ENCODE peak calls at places on chromosome 1, in eight cellular contexts. One of them, this sample, is unnamed.

GRCh38 chr1:151596166-151596933 is 15.5 kb upstream of the SNX27 start:
- DNase-seq in body of pancreas: peak
- DNase-seq in esophagus muscularis mucosa: no peak
- DNase-seq in esophagus squamous epithelium: no peak
- DNase-seq in Caco-2: peak
- DNase-seq in AG10803: no peak
- DNase-seq in adrenal gland: no peak
- DNase-seq in lower lobe of right lung: no peak
- DNase-seq in this sample: no peak

GRCh38 chr1:183580281-183580682 is 10.0 kb downstream of the NCF2 start:
- DNase-seq in adrenal gland: peak
- DNase-seq in lower lobe of right lung: no peak
- DNase-seq in esophagus squamous epithelium: no peak
- DNase-seq in esophagus muscularis mucosa: no peak
- DNase-seq in AG10803: peak
- DNase-seq in body of pancreas: no peak
- DNase-seq in Caco-2: peak
- DNase-seq in this sample: no peak

GRCh38 chr1:201764166-201764565 is 64.8 kb upstream of the IPO9 start:
- DNase-seq in Caco-2: no peak
- DNase-seq in adrenal gland: no peak
- DNase-seq in body of pancreas: no peak
- DNase-seq in AG10803: no peak
- DNase-seq in esophagus squamous epithelium: no peak
- DNase-seq in esophagus muscularis mucosa: no peak
- DNase-seq in lower lobe of right lung: no peak
- DNase-seq in this sample: no peak

GRCh38 chr1:185353124-185353523 is 36.1 kb upstream of the IVNS1ABP start:
- DNase-seq in body of pancreas: no peak
- DNase-seq in esophagus squamous epithelium: no peak
- DNase-seq in lower lobe of right lung: no peak
- DNase-seq in AG10803: no peak
- DNase-seq in Caco-2: no peak
- DNase-seq in adrenal gland: no peak
- DNase-seq in esophagus muscularis mucosa: no peak
- DNase-seq in this sample: no peak

GRCh38 chr1:210438928-210439841 is 110.5 kb downstream of the HHAT start:
- DNase-seq in adrenal gland: no peak
- DNase-seq in esophagus squamous epithelium: no peak
- DNase-seq in esophagus muscularis mucosa: no peak
- DNase-seq in AG10803: peak
- DNase-seq in body of pancreas: no peak
- DNase-seq in Caco-2: no peak
- DNase-seq in lower lobe of right lung: no peak
- DNase-seq in this sample: no peak

GRCh38 chr1:111600886-111601386 is 18.7 kb upstream of the RAP1A start:
- DNase-seq in AG10803: no peak
- DNase-seq in lower lobe of right lung: no peak
- DNase-seq in esophagus squamous epithelium: no peak
- DNase-seq in Caco-2: no peak
- DNase-seq in body of pancreas: no peak
- DNase-seq in adrenal gland: no peak
- DNase-seq in esophagus muscularis mucosa: peak
- DNase-seq in this sample: no peak

GRCh38 chr1:41726899-41727748 is 191.6 kb downstream of the HIVEP3 start:
- DNase-seq in body of pancreas: no peak
- DNase-seq in esophagus muscularis mucosa: no peak
- DNase-seq in Caco-2: no peak
- DNase-seq in lower lobe of right lung: peak
- DNase-seq in esophagus squamous epithelium: no peak
- DNase-seq in adrenal gland: peak
- DNase-seq in AG10803: no peak
- DNase-seq in this sample: peak

GRCh38 chr1:223105568-223105967 is 37.5 kb downstream of the TLR5 start:
- DNase-seq in AG10803: no peak
- DNase-seq in esophagus squamous epithelium: no peak
- DNase-seq in body of pancreas: no peak
- DNase-seq in adrenal gland: no peak
- DNase-seq in Caco-2: no peak
- DNase-seq in lower lobe of right lung: no peak
- DNase-seq in esophagus muscularis mucosa: no peak
- DNase-seq in this sample: no peak

GRCh38 chr1:160007577-160008200 is 24.1 kb downstream of the PIGM start:
- DNase-seq in Caco-2: no peak
- DNase-seq in adrenal gland: no peak
- DNase-seq in AG10803: no peak
- DNase-seq in esophagus squamous epithelium: no peak
- DNase-seq in lower lobe of right lung: no peak
- DNase-seq in esophagus muscularis mucosa: no peak
- DNase-seq in body of pancreas: no peak
- DNase-seq in this sample: no peak

GRCh38 chr1:21034725-21035628 is 141.7 kb downstream of the EIF4G3 start:
- DNase-seq in body of pancreas: no peak
- DNase-seq in AG10803: no peak
- DNase-seq in adrenal gland: no peak
- DNase-seq in esophagus squamous epithelium: no peak
- DNase-seq in lower lobe of right lung: peak
- DNase-seq in esophagus muscularis mucosa: no peak
- DNase-seq in Caco-2: no peak
- DNase-seq in this sample: no peak

GRCh38 chr1:233480198-233480597 is 133.7 kb upstream of the KCNK1 start:
- DNase-seq in Caco-2: no peak
- DNase-seq in esophagus squamous epithelium: no peak
- DNase-seq in lower lobe of right lung: no peak
- DNase-seq in adrenal gland: no peak
- DNase-seq in esophagus muscularis mucosa: peak
- DNase-seq in body of pancreas: no peak
- DNase-seq in AG10803: no peak
- DNase-seq in this sample: no peak

GRCh38 chr1:10128081-10128765 is 82.1 kb upstream of the KIF1B start:
- DNase-seq in AG10803: no peak
- DNase-seq in esophagus muscularis mucosa: no peak
- DNase-seq in lower lobe of right lung: no peak
- DNase-seq in esophagus squamous epithelium: no peak
- DNase-seq in adrenal gland: no peak
- DNase-seq in Caco-2: no peak
- DNase-seq in body of pancreas: no peak
- DNase-seq in this sample: no peak

GRCh38 chr1:234478481-234479309 is at the start of gene TARBP1:
- DNase-seq in adrenal gland: peak
- DNase-seq in AG10803: peak
- DNase-seq in esophagus squamous epithelium: no peak
- DNase-seq in body of pancreas: peak
- DNase-seq in Caco-2: peak
- DNase-seq in lower lobe of right lung: peak
- DNase-seq in esophagus muscularis mucosa: no peak
- DNase-seq in this sample: peak

GRCh38 chr1:224497714-224498573 is 63.3 kb upstream of the WDR26 start:
- DNase-seq in body of pancreas: no peak
- DNase-seq in adrenal gland: peak
- DNase-seq in Caco-2: no peak
- DNase-seq in lower lobe of right lung: no peak
- DNase-seq in esophagus muscularis mucosa: no peak
- DNase-seq in AG10803: peak
- DNase-seq in esophagus squamous epithelium: no peak
- DNase-seq in this sample: no peak

GRCh38 chr1:232628335-232629214 is 1.4 kb downstream of the SIPA1L2 start:
- DNase-seq in Caco-2: no peak
- DNase-seq in lower lobe of right lung: no peak
- DNase-seq in AG10803: peak
- DNase-seq in esophagus squamous epithelium: no peak
- DNase-seq in esophagus muscularis mucosa: no peak
- DNase-seq in body of pancreas: no peak
- DNase-seq in adrenal gland: no peak
- DNase-seq in this sample: no peak

GRCh38 chr1:183218981-183219621 is 33.0 kb downstream of the LAMC2 start:
- DNase-seq in esophagus muscularis mucosa: no peak
- DNase-seq in body of pancreas: no peak
- DNase-seq in AG10803: no peak
- DNase-seq in Caco-2: no peak
- DNase-seq in esophagus squamous epithelium: no peak
- DNase-seq in adrenal gland: no peak
- DNase-seq in lower lobe of right lung: no peak
- DNase-seq in this sample: no peak

GRCh38 chr1:52602328-52603300 is at the start of gene GPX7:
- DNase-seq in esophagus muscularis mucosa: no peak
- DNase-seq in lower lobe of right lung: peak
- DNase-seq in body of pancreas: peak
- DNase-seq in Caco-2: peak
- DNase-seq in AG10803: peak
- DNase-seq in adrenal gland: peak
- DNase-seq in esophagus squamous epithelium: no peak
- DNase-seq in this sample: peak
- H3K4me3 ChIP-seq in esophagus muscularis mucosa: peak
- H3K4me3 ChIP-seq in lower lobe of right lung: peak
- H3K4me3 ChIP-seq in body of pancreas: peak
- H3K4me3 ChIP-seq in Caco-2: peak
- H3K4me3 ChIP-seq in AG10803: peak
- H3K4me3 ChIP-seq in adrenal gland: no peak
- H3K4me3 ChIP-seq in esophagus squamous epithelium: peak
- H3K4me3 ChIP-seq in this sample: peak

DNA sequence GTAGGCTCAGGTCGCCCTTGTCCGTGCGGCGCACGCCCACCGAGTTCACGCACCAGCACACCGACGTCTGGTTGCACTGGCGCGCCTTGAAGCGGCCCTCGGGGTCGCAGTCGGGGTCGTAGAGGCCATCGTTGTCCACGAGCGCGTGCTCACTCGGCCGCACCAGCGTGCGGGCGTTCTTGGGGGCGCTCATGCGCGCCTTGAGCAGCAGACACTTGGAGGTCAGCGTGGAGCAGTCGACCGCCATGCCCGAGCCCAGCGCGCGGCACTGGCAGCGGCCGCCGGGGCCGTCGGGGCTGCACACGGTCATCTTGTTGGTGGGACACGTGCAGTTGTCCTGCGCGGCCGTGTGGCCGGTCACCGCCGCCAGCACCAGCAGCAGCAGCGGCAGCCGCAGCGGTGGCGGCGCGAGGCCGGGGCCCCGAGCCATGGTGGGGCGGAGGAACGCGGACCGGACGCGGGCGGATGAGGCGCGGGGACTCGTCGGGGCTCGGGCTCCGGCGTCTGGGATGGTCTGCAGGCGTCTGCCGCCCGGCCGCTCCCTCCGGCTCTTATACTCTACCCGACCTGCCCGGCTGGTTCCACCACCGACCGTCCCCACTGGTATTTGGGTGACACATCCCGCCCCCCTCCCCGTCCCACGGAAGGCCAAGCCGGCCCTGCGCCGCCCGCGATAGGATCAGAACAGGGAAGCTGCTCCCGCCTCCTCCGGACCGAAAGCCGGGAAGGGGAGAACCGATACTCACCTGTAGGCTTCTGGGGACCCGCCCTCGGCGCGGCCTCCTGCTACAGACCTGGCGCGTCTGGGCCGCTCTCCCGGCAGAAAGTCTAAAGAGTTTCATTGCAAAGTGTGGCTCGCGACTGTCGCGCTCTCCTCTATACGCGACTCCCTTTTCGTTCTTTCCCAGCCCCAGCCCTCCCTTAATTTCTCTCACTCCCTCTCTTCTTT is at the start of gene TACSTD2:
- DNase-seq in Caco-2: peak
- DNase-seq in AG10803: no peak
- DNase-seq in esophagus muscularis mucosa: no peak
- DNase-seq in esophagus squamous epithelium: no peak
- DNase-seq in lower lobe of right lung: peak
- DNase-seq in body of pancreas: peak
- DNase-seq in adrenal gland: peak
- DNase-seq in this sample: peak
- TF ChIP-seq CTCF in Caco-2: no peak
- TF ChIP-seq CTCF in AG10803: no peak
- TF ChIP-seq CTCF in esophagus muscularis mucosa: no peak
- TF ChIP-seq CTCF in esophagus squamous epithelium: no peak
- TF ChIP-seq CTCF in lower lobe of right lung: no peak
- TF ChIP-seq CTCF in body of pancreas: peak
- TF ChIP-seq CTCF in adrenal gland: no peak
- TF ChIP-seq CTCF in this sample: no peak

GRCh38 chr1:225860860-225861441 is 21.2 kb downstream of the TMEM63A start:
- DNase-seq in lower lobe of right lung: no peak
- DNase-seq in esophagus muscularis mucosa: no peak
- DNase-seq in body of pancreas: no peak
- DNase-seq in AG10803: no peak
- DNase-seq in adrenal gland: no peak
- DNase-seq in Caco-2: no peak
- DNase-seq in esophagus squamous epithelium: no peak
- DNase-seq in this sample: no peak
- H3K4me3 ChIP-seq in lower lobe of right lung: no peak
- H3K4me3 ChIP-seq in esophagus muscularis mucosa: no peak
- H3K4me3 ChIP-seq in body of pancreas: no peak
- H3K4me3 ChIP-seq in AG10803: no peak
- H3K4me3 ChIP-seq in adrenal gland: no peak
- H3K4me3 ChIP-seq in Caco-2: no peak
- H3K4me3 ChIP-seq in esophagus squamous epithelium: no peak
- H3K4me3 ChIP-seq in this sample: no peak

GRCh38 chr1:228463559-228464455 is 23.4 kb upstream of the RNF187 start:
- DNase-seq in esophagus squamous epithelium: no peak
- DNase-seq in esophagus muscularis mucosa: no peak
- DNase-seq in AG10803: no peak
- DNase-seq in body of pancreas: no peak
- DNase-seq in Caco-2: no peak
- DNase-seq in lower lobe of right lung: no peak
- DNase-seq in adrenal gland: no peak
- DNase-seq in this sample: peak

GRCh38 chr1:228462560-228462959 is 24.6 kb upstream of the RNF187 start:
- DNase-seq in AG10803: no peak
- DNase-seq in body of pancreas: no peak
- DNase-seq in lower lobe of right lung: no peak
- DNase-seq in esophagus squamous epithelium: no peak
- DNase-seq in Caco-2: no peak
- DNase-seq in esophagus muscularis mucosa: no peak
- DNase-seq in adrenal gland: no peak
- DNase-seq in this sample: no peak

GRCh38 chr1:228465134-228465533 is 22.0 kb upstream of the RNF187 start:
- DNase-seq in esophagus squamous epithelium: no peak
- DNase-seq in Caco-2: no peak
- DNase-seq in esophagus muscularis mucosa: no peak
- DNase-seq in adrenal gland: no peak
- DNase-seq in body of pancreas: no peak
- DNase-seq in AG10803: no peak
- DNase-seq in lower lobe of right lung: no peak
- DNase-seq in this sample: no peak

GRCh38 chr1:228464487-228464983 is 22.6 kb upstream of the RNF187 start:
- DNase-seq in Caco-2: no peak
- DNase-seq in body of pancreas: peak
- DNase-seq in lower lobe of right lung: peak
- DNase-seq in adrenal gland: peak
- DNase-seq in esophagus muscularis mucosa: peak
- DNase-seq in esophagus squamous epithelium: peak
- DNase-seq in AG10803: peak
- DNase-seq in this sample: peak

DNA sequence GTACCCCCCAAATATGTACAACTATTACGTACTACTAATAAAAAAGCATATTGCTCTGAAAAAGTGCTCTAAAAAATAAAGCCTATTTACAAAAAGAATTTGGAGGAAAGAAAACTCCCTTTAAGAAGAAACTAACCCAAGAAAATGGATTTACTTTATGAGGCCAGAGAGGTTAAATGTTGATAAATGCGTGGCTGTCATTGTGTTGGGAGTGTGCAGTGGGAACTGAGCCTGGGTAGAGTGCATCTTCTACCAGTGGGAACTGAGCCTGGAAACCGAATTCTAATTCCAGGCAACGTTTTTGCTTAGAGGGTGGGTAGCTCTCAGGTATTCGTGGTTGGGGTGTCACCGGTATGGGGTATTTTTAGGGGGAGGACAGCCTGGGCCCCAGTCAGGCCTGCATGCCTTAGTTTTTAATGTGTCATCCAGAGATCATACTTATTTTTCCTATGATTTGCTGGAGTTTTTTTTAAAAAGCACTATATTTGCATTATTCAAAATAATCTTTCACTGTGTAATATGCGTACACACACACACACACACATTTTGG is 24.1 kb upstream of the RNF187 start:
- DNase-seq in esophagus muscularis mucosa: no peak
- DNase-seq in esophagus squamous epithelium: no peak
- DNase-seq in lower lobe of right lung: no peak
- DNase-seq in body of pancreas: no peak
- DNase-seq in Caco-2: no peak
- DNase-seq in AG10803: no peak
- DNase-seq in adrenal gland: no peak
- DNase-seq in this sample: peak
- TF ChIP-seq CTCF in esophagus muscularis mucosa: no peak
- TF ChIP-seq CTCF in esophagus squamous epithelium: no peak
- TF ChIP-seq CTCF in lower lobe of right lung: no peak
- TF ChIP-seq CTCF in body of pancreas: no peak
- TF ChIP-seq CTCF in Caco-2: no peak
- TF ChIP-seq CTCF in AG10803: no peak
- TF ChIP-seq CTCF in adrenal gland: no peak
- TF ChIP-seq CTCF in this sample: no peak